ENCODE peak calls at places on chromosomes 16 and 17, in four cellular contexts. M, Z, F and Q are unnamed samples.

GRCh38 chr17:41013606-41014005 is 4.7 kb upstream of the KRTAP3-1 start:
- DNase-seq in F (no peak), M (no peak), Z (peak), Q (peak)

GRCh38 chr16:73214825-73215481 is 167.0 kb upstream of the ZFHX3 start:
- DNase-seq in F (no peak), Z (peak), M (no peak), Q (peak)

GRCh38 chr17:11853321-11854151 is 143.7 kb downstream of the ZNF18 start:
- DNase-seq in M (no peak), F (no peak), Z (no peak), Q (no peak)

GRCh38 chr17:65441053-65441635 is 120.3 kb downstream of the AXIN2 start:
- DNase-seq in F (no peak), M (no peak), Z (no peak), Q (no peak)

GRCh38 chr17:80346498-80347275 is 68.3 kb upstream of the ENDOV start:
- DNase-seq in M (no peak), F (no peak), Z (no peak), Q (no peak)

GRCh38 chr16:1961651-1962067 is 2.3 kb downstream of the NDUFB10 start:
- DNase-seq in M (peak), Z (no peak), F (no peak), Q (no peak)

GRCh38 chr17:57110579-57111367 is 25.7 kb downstream of the AKAP1 start:
- DNase-seq in Z (no peak), F (no peak), M (no peak), Q (peak)

GRCh38 chr16:11439790-11440656 is 94.8 kb downstream of the RMI2 start:
- DNase-seq in F (no peak), Z (no peak), M (no peak), Q (no peak)

GRCh38 chr16:48210747-48211146 is 33.4 kb upstream of the LONP2 start:
- DNase-seq in F (no peak), M (no peak), Z (no peak), Q (no peak)

GRCh38 chr16:80954985-80955384 is 51.7 kb downstream of the CMC2 start:
- DNase-seq in Z (no peak), M (no peak), F (no peak), Q (no peak)

GRCh38 chr16:57621521-57622268 is 6.7 kb upstream of the ADGRG1 start:
- DNase-seq in F (no peak), M (no peak), Z (no peak), Q (no peak)

GRCh38 chr17:37465058-37465616 is 24.6 kb upstream of the DUSP14 start:
- DNase-seq in F (no peak), Z (peak), M (no peak), Q (peak)

GRCh38 chr17:31373150-31374082 is 18.1 kb upstream of the RAB11FIP4 start:
- DNase-seq in Z (peak), F (no peak), M (no peak), Q (peak)

GRCh38 chr17:19579867-19580565 is 46.4 kb downstream of the SLC47A1 start:
- DNase-seq in M (no peak), F (no peak), Z (no peak), Q (peak)

GRCh38 chr16:75250809-75251279 is 580 bp downstream of the BCAR1 start:
- DNase-seq in M (peak), Z (no peak), F (no peak), Q (no peak)

GRCh38 chr16:55041540-55042234 is 111.0 kb downstream of the IRX5 start:
- DNase-seq in Z (no peak), M (no peak), F (no peak), Q (no peak)

GRCh38 chr17:57257911-57258885 is 1.9 kb downstream of the MSI2 start:
- DNase-seq in Z (no peak), F (no peak), M (no peak), Q (peak)

GRCh38 chr17:68290268-68290954 is 516 bp downstream of the SLC16A6 start:
- DNase-seq in Z (no peak), M (peak), F (peak), Q (no peak)